ENCODE peak calls at places on chromosomes 3 and 15, in nine cellular contexts. Y, X, T, C, H, B, M, W and K are unnamed samples.

GRCh38 chr15:38622317-38622716 is 57.7 kb upstream of the RASGRP1 start:
- DNase-seq in H (no peak), C (no peak), W (no peak), B (no peak), T (no peak), Y (no peak), X (no peak), M (no peak), K (no peak)

GRCh38 chr3:70919091-70919490 is 606.7 kb upstream of the MDFIC2 start:
- DNase-seq in H (no peak), C (no peak), Y (no peak), T (no peak), W (no peak), M (no peak), B (no peak), X (no peak), K (no peak)

GRCh38 chr3:172559029-172559428 is 35.8 kb upstream of the TNFSF10 start:
- DNase-seq in H (no peak), X (no peak), B (no peak), Y (no peak), T (no peak), C (no peak), M (no peak), W (no peak), K (no peak)

GRCh38 chr15:68558318-68559305 is 20.2 kb upstream of the CORO2B start:
- DNase-seq in W (no peak), B (no peak), Y (no peak), M (no peak), X (peak), T (no peak), H (no peak), C (no peak), K (no peak)

GRCh38 chr3:63910873-63911272 is 1.3 kb downstream of the SCAANT1 start:
- DNase-seq in B (no peak), T (no peak), C (peak), W (no peak), H (no peak), Y (no peak), X (peak), M (no peak), K (no peak)

GRCh38 chr3:78967061-78967460 is 800.7 kb downstream of the ROBO1 start:
- DNase-seq in X (no peak), T (no peak), W (no peak), B (no peak), H (no peak), M (no peak), C (no peak), Y (no peak), K (no peak)

GRCh38 chr15:56839099-56839498 is 79.3 kb upstream of the TCF12 start:
- DNase-seq in T (no peak), Y (no peak), H (no peak), W (no peak), M (no peak), B (no peak), C (no peak), X (no peak), K (no peak)

GRCh38 chr3:149657796-149658443 is at the start of gene WWTR1:
- DNase-seq in H (peak), B (peak), T (peak), W (peak), M (peak), Y (peak), X (peak), C (no peak), K (peak)

GRCh38 chr15:48896775-48897143 is 18.8 kb downstream of the EID1 start:
- DNase-seq in M (no peak), C (no peak), W (no peak), B (no peak), H (no peak), X (no peak), T (no peak), Y (no peak), K (no peak)

GRCh38 chr3:66938338-66938963 is 59.7 kb upstream of the KBTBD8 start:
- DNase-seq in H (no peak), B (no peak), X (peak), M (peak), T (peak), C (no peak), Y (peak), W (peak), K (no peak)

GRCh38 chr15:81002004-81002253 is 1.2 kb downstream of the TLNRD1 start:
- DNase-seq in Y (no peak), H (no peak), B (no peak), X (no peak), C (no peak), M (no peak), T (peak), W (no peak), K (no peak)

GRCh38 chr3:10505050-10505790 is at the start of gene ATP2B2:
- DNase-seq in W (no peak), H (no peak), M (peak), Y (no peak), X (no peak), B (peak), T (no peak), C (no peak), K (no peak)

GRCh38 chr3:138057384-138057783 is 47.4 kb downstream of the CLDN18 start:
- DNase-seq in X (no peak), T (no peak), W (no peak), B (no peak), M (no peak), H (no peak), C (no peak), Y (no peak), K (no peak)

GRCh38 chr3:127034195-127034989 is 51.5 kb downstream of the PLXNA1 start:
- DNase-seq in B (peak), Y (no peak), M (no peak), C (no peak), H (no peak), X (no peak), W (no peak), T (no peak), K (no peak)

GRCh38 chr3:184389935-184390528 is 10.2 kb downstream of the CHRD start:
- DNase-seq in M (no peak), H (no peak), B (no peak), X (no peak), C (no peak), W (no peak), T (no peak), Y (no peak), K (no peak)

GRCh38 chr3:14119166-14119510 is 5.5 kb downstream of the CHCHD4 start:
- DNase-seq in M (no peak), H (no peak), Y (no peak), W (no peak), T (no peak), C (no peak), X (no peak), B (no peak), K (no peak)

GRCh38 chr15:72585659-72586058 is 68.8 kb upstream of the GOLGA6B start:
- DNase-seq in T (no peak), W (no peak), X (no peak), Y (peak), B (no peak), M (no peak), H (no peak), C (no peak), K (no peak)

GRCh38 chr3:141556034-141556433 is 69.2 kb downstream of the RASA2 start:
- DNase-seq in M (no peak), X (peak), H (no peak), T (no peak), Y (peak), W (no peak), C (no peak), B (no peak), K (no peak)

GRCh38 chr15:90162956-90163355 is 38.2 kb upstream of the SEMA4B start:
- DNase-seq in Y (no peak), W (no peak), H (no peak), M (no peak), X (no peak), B (no peak), T (no peak), C (no peak), K (no peak)

GRCh38 chr3:56369914-56370313 is 98.4 kb downstream of the ERC2 start:
- DNase-seq in Y (no peak), M (no peak), X (peak), T (no peak), H (no peak), B (no peak), W (no peak), C (no peak), K (no peak)

GRCh38 chr3:40068647-40069046 is 240.9 kb upstream of the EIF1B start:
- DNase-seq in M (no peak), W (no peak), Y (no peak), X (no peak), C (no peak), T (no peak), H (no peak), B (no peak), K (no peak)

GRCh38 chr3:183212565-183212964 is 40.5 kb upstream of the B3GNT5 start:
- DNase-seq in X (no peak), C (no peak), B (no peak), T (no peak), W (no peak), Y (no peak), M (no peak), H (no peak), K (no peak)

GRCh38 chr15:45355860-45356259 is 22.5 kb downstream of the GATM start:
- DNase-seq in M (no peak), B (no peak), C (no peak), X (no peak), T (no peak), H (no peak), W (no peak), Y (no peak), K (no peak)

GRCh38 chr15:81160312-81161214 is 26.5 kb downstream of the CFAP161 start:
- DNase-seq in X (peak), M (peak), C (no peak), T (no peak), Y (peak), W (no peak), B (peak), H (no peak), K (no peak)

GRCh38 chr15:65275728-65276126 is 11.0 kb downstream of the PARP16 start:
- DNase-seq in X (peak), Y (no peak), M (peak), W (no peak), C (no peak), T (no peak), B (no peak), H (no peak), K (no peak)